ENCODE peak calls at places on chromosomes 12 and 14, in nine cellular contexts. A is central memory CD8-positive, alpha-beta T cell; V is activated naive CD8-positive, alpha-beta T cell treated with anti-CD3 and anti-CD28 coated beads, Interleukin-2, amount 10 ng/mL, durations not matched to agents 7 days and 5 days; K is psoas muscle; N is naive thymus-derived CD8-positive, alpha-beta T cell; D is activated T-cell treated with anti-CD3 and anti-CD28 coated beads, Interleukin-2, amount 50 U/mL, for 4 hours; X is Right ventricle myocardium superior; R is CD4-positive, CD25-positive, alpha-beta regulatory T cell; T is left cardiac atrium. Z is an unnamed sample.

GRCh38 chr12:54044425-54045093 is 9.1 kb upstream of the HOXC4 start:
- ATAC-seq in D (no peak), V (peak), N (peak), A (no peak), R (no peak), T (no peak), K (no peak), X (no peak), Z (no peak)

GRCh38 chr14:101960225-101960624 is 4.1 kb upstream of the DYNC1H1 start:
- ATAC-seq in R (no peak), T (no peak), X (no peak), N (no peak), V (no peak), D (no peak), K (no peak), A (no peak), Z (no peak)

GRCh38 chr12:52860102-52860838 is 11.5 kb upstream of the KRT78 start:
- ATAC-seq in R (no peak), D (no peak), N (no peak), X (peak), A (no peak), K (no peak), V (no peak), T (peak), Z (no peak)

GRCh38 chr14:99249389-99249788 is 22.6 kb downstream of the BCL11B start:
- ATAC-seq in K (no peak), N (no peak), A (peak), T (no peak), D (peak), X (no peak), R (no peak), V (no peak), Z (peak)

GRCh38 chr12:122081697-122082221 is 3.2 kb downstream of the MLXIP start:
- ATAC-seq in A (peak), X (peak), K (no peak), T (peak), N (peak), R (peak), D (no peak), V (peak), Z (peak)

GRCh38 chr12:19125325-19125724 is 4.2 kb upstream of the PLEKHA5 start:
- ATAC-seq in N (no peak), V (no peak), K (no peak), X (no peak), T (no peak), R (no peak), A (no peak), D (no peak), Z (peak)

GRCh38 chr12:117141097-117141898 is 42.1 kb upstream of the TESC start:
- ATAC-seq in X (no peak), R (no peak), V (no peak), A (no peak), N (no peak), D (no peak), K (no peak), T (peak), Z (no peak)

GRCh38 chr12:89346741-89347324 is 5.5 kb downstream of the DUSP6 start:
- ATAC-seq in V (no peak), N (no peak), K (peak), T (peak), D (no peak), X (peak), R (no peak), A (no peak), Z (no peak)

GRCh38 chr12:2195085-2195484 is 142.3 kb downstream of the CACNA1C start:
- ATAC-seq in V (no peak), A (no peak), T (no peak), D (no peak), X (no peak), N (no peak), R (no peak), K (no peak), Z (no peak)

GRCh38 chr14:89572566-89573398 is 155.7 kb upstream of the FOXN3 start:
- ATAC-seq in R (no peak), V (no peak), N (no peak), K (peak), A (no peak), X (peak), D (no peak), T (no peak), Z (no peak)

GRCh38 chr12:100573499-100574261 is at the start of gene GAS2L3:
- ATAC-seq in V (peak), R (peak), A (peak), T (peak), X (peak), D (peak), K (peak), N (peak), Z (peak)

GRCh38 chr14:81302613-81303012 is 81.9 kb upstream of the GTF2A1 start:
- ATAC-seq in X (no peak), V (no peak), D (no peak), N (no peak), A (no peak), R (no peak), T (no peak), K (no peak), Z (no peak)

GRCh38 chr14:100103261-100104005 is 38.2 kb downstream of the EVL start:
- ATAC-seq in T (peak), A (no peak), N (peak), D (peak), R (peak), K (no peak), X (peak), V (peak), Z (peak)

GRCh38 chr12:106267535-106267934 is 19.7 kb upstream of the CKAP4 start:
- ATAC-seq in R (no peak), X (peak), T (no peak), N (peak), V (peak), D (no peak), K (no peak), A (no peak), Z (no peak)

GRCh38 chr12:29415111-29415510 is 34.1 kb upstream of the ERGIC2 start:
- ATAC-seq in N (no peak), T (no peak), X (no peak), D (no peak), R (no peak), K (no peak), V (no peak), A (no peak), Z (no peak)

Z was measured in activated T-helper 17 cell treated with anti-CD3 and anti-CD28 coated beads, Interleukin-2, amount 50 U/mL, for 72 hours.